ENCODE peak calls at places on chromosomes 2 and 18, in four cellular contexts. One of them, this sample, is unnamed.

GRCh38 chr2:195021704-195022513 is 635.1 kb upstream of the SLC39A10 start:
- DNase-seq in GM04504: no peak
- DNase-seq in small intestine: no peak
- DNase-seq in stimulated activated CD4-positive, alpha-beta T cell treated with anti-CD3 and anti-CD28 coated beads, Interleukin-2, amount 100 ng/mL, for 24 hours: no peak
- DNase-seq in this sample: no peak

GRCh38 chr2:52904511-52904910 is 863.1 kb upstream of the CHAC2 start:
- DNase-seq in stimulated activated CD4-positive, alpha-beta T cell treated with anti-CD3 and anti-CD28 coated beads, Interleukin-2, amount 100 ng/mL, for 24 hours: no peak
- DNase-seq in GM04504: no peak
- DNase-seq in small intestine: no peak
- DNase-seq in this sample: no peak

GRCh38 chr2:164479460-164479859 is 141.8 kb downstream of the GRB14 start:
- DNase-seq in GM04504: peak
- DNase-seq in small intestine: no peak
- DNase-seq in stimulated activated CD4-positive, alpha-beta T cell treated with anti-CD3 and anti-CD28 coated beads, Interleukin-2, amount 100 ng/mL, for 24 hours: no peak
- DNase-seq in this sample: no peak

GRCh38 chr2:203683932-203684556 is 22.4 kb upstream of the CD28 start:
- DNase-seq in GM04504: peak
- DNase-seq in small intestine: peak
- DNase-seq in stimulated activated CD4-positive, alpha-beta T cell treated with anti-CD3 and anti-CD28 coated beads, Interleukin-2, amount 100 ng/mL, for 24 hours: no peak
- DNase-seq in this sample: no peak

GRCh38 chr18:50286391-50287027 is 983 bp downstream of the CXXC1 start:
- DNase-seq in GM04504: no peak
- DNase-seq in stimulated activated CD4-positive, alpha-beta T cell treated with anti-CD3 and anti-CD28 coated beads, Interleukin-2, amount 100 ng/mL, for 24 hours: no peak
- DNase-seq in small intestine: peak
- DNase-seq in this sample: no peak

GRCh38 chr2:6909431-6910385 is 7.5 kb upstream of the RNF144A start:
- DNase-seq in small intestine: peak
- DNase-seq in GM04504: no peak
- DNase-seq in stimulated activated CD4-positive, alpha-beta T cell treated with anti-CD3 and anti-CD28 coated beads, Interleukin-2, amount 100 ng/mL, for 24 hours: no peak
- DNase-seq in this sample: no peak

GRCh38 chr2:1538663-1539062 is 125.4 kb downstream of the TPO start:
- DNase-seq in small intestine: no peak
- DNase-seq in stimulated activated CD4-positive, alpha-beta T cell treated with anti-CD3 and anti-CD28 coated beads, Interleukin-2, amount 100 ng/mL, for 24 hours: no peak
- DNase-seq in GM04504: no peak
- DNase-seq in this sample: no peak

GRCh38 chr2:142525720-142526119 is 351.7 kb upstream of the KYNU start:
- DNase-seq in GM04504: no peak
- DNase-seq in small intestine: no peak
- DNase-seq in stimulated activated CD4-positive, alpha-beta T cell treated with anti-CD3 and anti-CD28 coated beads, Interleukin-2, amount 100 ng/mL, for 24 hours: no peak
- DNase-seq in this sample: no peak

GRCh38 chr2:157032019-157032418 is 225.5 kb upstream of the GALNT5 start:
- DNase-seq in stimulated activated CD4-positive, alpha-beta T cell treated with anti-CD3 and anti-CD28 coated beads, Interleukin-2, amount 100 ng/mL, for 24 hours: no peak
- DNase-seq in small intestine: no peak
- DNase-seq in GM04504: peak
- DNase-seq in this sample: no peak